ENCODE peak calls at places on chromosomes 6 and 20, in ten cellular contexts. S, L, B, E, O, Q, R, F, T and J are unnamed samples.
A peak's percentile ranks its signal among the peaks of the same experiment; 100 is the strongest.

GRCh38 chr6:13012977-13013680 is 296.6 kb downstream of the PHACTR1 start:
- DNase-seq in S (peak; percentile 9), L (peak; percentile 9), B (no peak), E (peak; percentile 19), O (peak; percentile 54), Q (peak; percentile 77), R (no peak), F (no peak), T (no peak), J (no peak)

GRCh38 chr20:63163596-63164560 is 52.1 kb downstream of the YTHDF1 start:
- DNase-seq in S (peak; percentile 52), L (no peak), B (no peak), E (no peak), O (peak; percentile 19), Q (no peak), R (no peak), F (no peak), T (no peak), J (no peak)

GRCh38 chr6:130019796-130020105 is 1.4 kb downstream of the L3MBTL3 start:
- DNase-seq in S (no peak), L (no peak), B (no peak), E (no peak), O (no peak), Q (no peak), R (no peak), F (no peak), T (no peak), J (no peak)

GRCh38 chr6:95095271-95095670 is 482.1 kb upstream of the MANEA start:
- DNase-seq in S (no peak), L (no peak), B (no peak), E (no peak), O (no peak), Q (no peak), R (no peak), F (no peak), T (no peak), J (no peak)

GRCh38 chr6:21305827-21306469 is 287.6 kb upstream of the SOX4 start:
- DNase-seq in S (peak; percentile 62), L (no peak), B (no peak), E (no peak), O (no peak), Q (no peak), R (no peak), F (peak; percentile 50), T (peak; percentile 70), J (no peak)

GRCh38 chr6:140445474-140446004 is 1071.1 kb upstream of the CITED2 start:
- DNase-seq in S (peak; percentile 87), L (no peak), B (no peak), E (no peak), O (no peak), Q (no peak), R (no peak), F (no peak), T (no peak), J (no peak)

GRCh38 chr6:150932976-150933375 is 67.5 kb downstream of the MTHFD1L start:
- DNase-seq in S (peak; percentile 25), L (no peak), B (no peak), E (no peak), O (no peak), Q (no peak), R (no peak), F (no peak), T (no peak), J (no peak)

GRCh38 chr6:54060286-54060685 is 51.0 kb upstream of the MLIP start:
- DNase-seq in S (peak; percentile 84), L (no peak), B (no peak), E (no peak), O (no peak), Q (no peak), R (no peak), F (no peak), T (no peak), J (no peak)

GRCh38 chr6:36938536-36938935 is 16.0 kb upstream of the PI16 start:
- DNase-seq in S (no peak), L (no peak), B (no peak), E (no peak), O (no peak), Q (no peak), R (no peak), F (peak; percentile 74), T (no peak), J (peak; percentile 21)

DNA sequence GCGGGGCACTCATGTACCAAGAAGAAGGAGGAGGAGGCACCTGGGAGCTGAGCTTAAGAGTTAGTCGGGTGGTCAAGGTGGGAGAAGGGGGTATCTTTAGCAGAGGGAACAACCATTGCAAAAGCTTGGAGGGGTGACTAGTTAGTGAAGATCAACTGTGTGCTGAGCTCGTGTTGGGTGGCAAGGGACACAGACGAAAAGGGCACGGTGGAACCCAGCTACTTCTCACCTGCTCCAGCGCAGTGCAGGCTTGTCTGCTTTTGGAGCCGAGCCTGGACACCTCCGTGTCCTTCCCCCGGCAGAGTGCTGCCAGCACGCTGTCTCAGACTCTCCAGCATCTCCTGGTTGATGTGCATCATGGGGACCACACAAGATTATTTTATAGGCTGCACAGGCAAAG is 123.2 kb downstream of the CEBPB start:
- DNase-seq in S (no peak), L (no peak), B (peak; percentile 50), E (no peak), O (no peak), Q (no peak), R (no peak), F (no peak), T (no peak), J (no peak)
- H3K27ac ChIP-seq in S (no peak overlapping the region), L (no peak overlapping the region), B (peak overlapping the region; percentile 74), E (no peak overlapping the region), O (no peak overlapping the region), Q (peak overlapping the region; percentile 70), R (peak overlapping the region; percentile 93), F (peak overlapping the region; percentile 94), T (no peak overlapping the region), J (peak overlapping the region; percentile 48)

DNA sequence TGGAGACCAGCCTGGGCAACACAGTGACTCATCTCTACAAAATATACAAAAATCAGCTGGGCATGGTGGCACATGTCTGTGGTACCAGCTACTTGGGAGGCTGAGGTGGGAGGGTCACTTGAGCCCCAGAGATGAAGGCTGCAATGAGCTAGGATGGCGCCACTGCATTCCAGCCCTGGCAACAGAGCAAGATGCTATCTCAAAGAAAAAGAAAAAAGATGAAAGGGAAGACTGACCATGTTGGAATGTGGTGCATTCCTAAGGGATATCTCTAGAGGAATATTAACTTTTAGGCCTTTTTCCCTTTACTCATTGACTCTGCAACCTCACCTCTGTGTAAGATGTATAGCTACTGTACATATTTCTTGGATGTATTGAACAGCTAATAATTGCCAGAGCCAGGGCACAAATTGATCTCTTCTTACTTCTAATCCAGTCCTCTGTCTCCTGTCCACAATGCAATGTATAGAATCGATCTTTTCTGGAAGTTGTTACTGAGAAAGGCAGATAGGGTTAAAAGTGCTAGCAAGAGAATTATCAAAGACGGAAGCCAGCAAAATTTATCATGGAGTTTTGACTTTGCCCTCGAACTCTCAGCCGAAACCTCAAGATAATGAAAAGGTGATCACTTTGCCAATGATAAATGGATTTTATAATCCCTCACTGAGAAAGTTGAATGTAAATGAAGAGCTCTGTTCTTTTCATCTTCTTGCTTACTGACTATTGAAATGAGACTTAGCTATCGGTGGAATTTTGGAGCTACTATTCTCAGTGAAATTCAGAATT is 46.3 kb downstream of the GCNT2 start:
- DNase-seq in S (no peak), L (no peak), B (no peak), E (no peak), O (no peak), Q (no peak), R (no peak), F (no peak), T (peak; percentile 88), J (no peak)
- H3K4me1 ChIP-seq in S (peaks cover 7% of the 10 kb centered on the region), L (no peaks in the 10 kb centered on the region), B (no peaks in the 10 kb centered on the region), E (no peaks in the 10 kb centered on the region), O (no peaks in the 10 kb centered on the region), Q (peaks cover 14% of the 10 kb centered on the region), R (peaks cover 6% of the 10 kb centered on the region), F (no peaks in the 10 kb centered on the region), T (peaks cover 19% of the 10 kb centered on the region), J (no peaks in the 10 kb centered on the region)

DNA sequence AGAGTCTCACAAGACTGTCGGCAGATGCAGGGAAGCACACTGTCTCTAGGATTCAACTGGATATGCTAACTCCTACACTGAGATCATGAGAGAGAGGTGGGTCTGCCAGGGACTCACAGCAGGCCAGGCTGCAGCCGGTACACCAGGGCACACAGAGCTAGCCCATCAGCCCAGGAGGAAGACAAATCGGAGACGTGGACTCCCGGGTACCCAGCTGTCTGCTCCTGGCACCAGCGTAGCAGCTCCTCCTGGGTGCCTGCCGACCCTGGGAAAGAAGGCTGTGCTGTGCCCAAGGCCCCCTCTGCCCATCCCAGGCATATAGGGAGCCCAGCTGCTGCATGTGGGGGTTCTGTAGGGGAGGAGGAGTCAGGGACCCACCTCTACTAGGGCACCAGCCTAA is 7.0 kb downstream of the MICAL1 start:
- DNase-seq in S (no peak), L (no peak), B (no peak), E (no peak), O (no peak), Q (no peak), R (no peak), F (no peak), T (no peak), J (no peak)
- H3K27ac ChIP-seq in S (no peak overlapping the region), L (no peak overlapping the region), B (no peak overlapping the region), E (no peak overlapping the region), O (no peak overlapping the region), Q (no peak overlapping the region), R (no peak overlapping the region), F (no peak overlapping the region), T (no peak overlapping the region), J (no peak overlapping the region)

GRCh38 chr6:137832110-137832509 is 34.9 kb upstream of the TNFAIP3 start:
- DNase-seq in S (peak; percentile 60), L (no peak), B (no peak), E (no peak), O (no peak), Q (no peak), R (peak; percentile 15), F (peak; percentile 91), T (no peak), J (no peak)
- H3K4me1 ChIP-seq in S (no peaks in the 10 kb centered on the region), L (no peaks in the 10 kb centered on the region), B (no peaks in the 10 kb centered on the region), E (no peaks in the 10 kb centered on the region), O (no peaks in the 10 kb centered on the region), Q (no peaks in the 10 kb centered on the region), R (no peaks in the 10 kb centered on the region), F (peaks cover 51% of the 10 kb centered on the region), T (peaks cover 15% of the 10 kb centered on the region), J (no peaks in the 10 kb centered on the region)